ENCODE peak calls at places on chromosomes 16 and 17, in four cellular contexts. M, P, L and R are unnamed samples.

GRCh38 chr17:32861979-32862378 is 14.9 kb downstream of the MYO1D start:
- DNase-seq in M (no peak), P (no peak), L (no peak), R (no peak)

GRCh38 chr17:7883781-7884386 is 4.7 kb upstream of the CHD3 start:
- DNase-seq in M (no peak), P (peak), L (no peak), R (no peak)

GRCh38 chr17:40658396-40658795 is 6.6 kb downstream of the KRT222 start:
- DNase-seq in M (no peak), P (no peak), L (no peak), R (no peak)

GRCh38 chr17:60695960-60696359 is 18.3 kb downstream of the BCAS3 start:
- DNase-seq in M (no peak), P (no peak), L (no peak), R (no peak)

GRCh38 chr17:27430882-27431491 is 25.3 kb upstream of the KSR1 start:
- DNase-seq in M (peak), P (peak), L (no peak), R (no peak)

GRCh38 chr17:63309021-63309420 is 137.1 kb downstream of the CYB561 start:
- DNase-seq in M (no peak), P (peak), L (no peak), R (no peak)

GRCh38 chr17:36188891-36189306 is 7.7 kb downstream of the CCL3L1 start:
- DNase-seq in M (no peak), P (no peak), L (peak), R (peak)

GRCh38 chr17:21452377-21453143 is 76.4 kb downstream of the KCNJ12 start:
- DNase-seq in M (peak), P (peak), L (peak), R (no peak)

GRCh38 chr16:23514381-23515152 is 4.3 kb upstream of the GGA2 start:
- DNase-seq in M (no peak), P (no peak), L (no peak), R (no peak)

GRCh38 chr17:7132511-7133094 is 18.0 kb upstream of the ASGR2 start:
- DNase-seq in M (peak), P (peak), L (peak), R (no peak)

GRCh38 chr16:23324727-23325126 is 22.6 kb downstream of the SCNN1B start:
- DNase-seq in M (no peak), P (no peak), L (no peak), R (no peak)

GRCh38 chr17:81229666-81229920 is 6.8 kb upstream of the CEP131 start:
- DNase-seq in M (no peak), P (no peak), L (no peak), R (no peak)

GRCh38 chr17:45364531-45365390 is 47.9 kb upstream of the MAP3K14 start:
- DNase-seq in M (peak), P (peak), L (no peak), R (no peak)

GRCh38 chr17:38674013-38674748 is 576 bp downstream of the EPOP start:
- DNase-seq in M (peak), P (no peak), L (no peak), R (peak)

GRCh38 chr16:49604602-49605001 is 231.0 kb downstream of the C16orf78 start:
- DNase-seq in M (no peak), P (no peak), L (no peak), R (no peak)

GRCh38 chr16:56518435-56518834 is 1.4 kb downstream of the BBS2 start:
- DNase-seq in M (no peak), P (no peak), L (no peak), R (no peak)

GRCh38 chr16:15934991-15935390 is 14.4 kb upstream of the ABCC1 start:
- DNase-seq in M (no peak), P (no peak), L (no peak), R (no peak)

GRCh38 chr17:27293898-27294688 is at the start of gene WSB1:
- DNase-seq in M (peak), P (peak), L (peak), R (peak)

GRCh38 chr17:13953871-13954270 is 115.4 kb upstream of the COX10 start:
- DNase-seq in M (no peak), P (peak), L (no peak), R (no peak)

GRCh38 chr17:35315283-35315682 is 58.1 kb downstream of the SLFN11 start:
- DNase-seq in M (no peak), P (peak), L (no peak), R (no peak)

GRCh38 chr17:79400989-79401703 is 209.7 kb downstream of the RBFOX3 start:
- DNase-seq in M (peak), P (peak), L (peak), R (peak)

GRCh38 chr17:45688353-45688752 is 95.8 kb upstream of the CRHR1 start:
- DNase-seq in M (no peak), P (no peak), L (no peak), R (no peak)

GRCh38 chr17:8713315-8713714 is 31.3 kb downstream of the CCDC42 start:
- DNase-seq in M (no peak), P (no peak), L (no peak), R (no peak)

GRCh38 chr16:50313596-50314483 is 47.5 kb downstream of the ADCY7 start:
- DNase-seq in M (no peak), P (peak), L (peak), R (peak)

GRCh38 chr16:78448658-78449327 is 349.3 kb downstream of the WWOX start:
- DNase-seq in M (no peak), P (no peak), L (no peak), R (no peak)

GRCh38 chr17:20121359-20122235 is 112.4 kb downstream of the SPECC1 start:
- DNase-seq in M (peak), P (peak), L (peak), R (peak)

GRCh38 chr16:17921357-17921978 is 415.1 kb downstream of the NPIPA8 start:
- DNase-seq in M (peak), P (peak), L (peak), R (peak)

GRCh38 chr17:27846042-27846655 is 45.8 kb upstream of the NOS2 start:
- DNase-seq in M (no peak), P (no peak), L (peak), R (peak)

GRCh38 chr16:89697161-89697615 is 4.3 kb downstream of the SPATA2L start:
- DNase-seq in M (no peak), P (no peak), L (no peak), R (no peak)

GRCh38 chr17:3750926-3751325 is 27.2 kb downstream of the HASPIN start:
- DNase-seq in M (no peak), P (no peak), L (peak), R (no peak)

GRCh38 chr17:2904135-2904534 is 107.9 kb downstream of the RAP1GAP2 start:
- DNase-seq in M (peak), P (peak), L (no peak), R (no peak)

GRCh38 chr16:1216681-1217400 is 8.2 kb downstream of the TPSG1 start:
- DNase-seq in M (no peak), P (no peak), L (no peak), R (no peak)

GRCh38 chr16:16150117-16150877 is 73.0 kb downstream of the ABCC6 start:
- DNase-seq in M (no peak), P (peak), L (no peak), R (no peak)

GRCh38 chr16:78768723-78769122 is 669.3 kb downstream of the WWOX start:
- DNase-seq in M (no peak), P (no peak), L (no peak), R (no peak)

GRCh38 chr17:4477286-4477791 is 21.3 kb upstream of the SPNS2 start:
- DNase-seq in M (no peak), P (no peak), L (no peak), R (no peak)

GRCh38 chr16:84746875-84747274 is 47.1 kb downstream of the USP10 start:
- DNase-seq in M (no peak), P (no peak), L (no peak), R (no peak)

GRCh38 chr16:84751241-84751640 is 51.4 kb downstream of the USP10 start:
- DNase-seq in M (no peak), P (no peak), L (no peak), R (no peak)

GRCh38 chr16:84746231-84746630 is 46.4 kb downstream of the USP10 start:
- DNase-seq in M (no peak), P (no peak), L (no peak), R (no peak)

GRCh38 chr16:84749815-84750214 is 50.0 kb downstream of the USP10 start:
- DNase-seq in M (no peak), P (no peak), L (no peak), R (no peak)

GRCh38 chr16:84749072-84749471 is 49.3 kb downstream of the USP10 start:
- DNase-seq in M (no peak), P (no peak), L (no peak), R (no peak)
- TF ChIP-seq CTCF in M (no peak), P (no peak), L (no peak), R (peak)

GRCh38 chr17:50541916-50542688 is 4.9 kb upstream of the SPATA20 start:
- DNase-seq in M (peak), P (peak), L (peak), R (peak)
- TF ChIP-seq CTCF in M (no peak), P (no peak), L (peak), R (peak)

DNA sequence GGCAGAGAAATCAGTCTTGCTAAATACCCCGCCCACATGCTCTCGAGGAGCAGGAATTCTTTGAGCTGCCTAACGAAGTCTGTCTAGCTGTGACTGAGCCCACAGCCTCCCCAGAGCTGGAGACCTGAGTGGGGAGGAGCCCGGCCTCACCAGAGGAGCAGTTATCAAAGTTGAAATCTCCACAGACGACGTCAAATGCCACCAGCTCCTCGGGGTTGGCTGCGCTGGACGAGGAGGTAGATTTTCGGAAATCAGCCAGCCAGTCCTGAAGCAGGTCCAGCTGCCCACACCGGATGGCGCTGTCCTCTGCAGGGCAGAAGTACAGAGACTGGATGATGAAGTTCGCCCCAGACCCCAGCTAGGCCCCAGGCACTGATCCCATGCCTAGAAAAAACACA is 53.8 kb downstream of the PRMT7 start:
- DNase-seq in M (no peak), P (peak), L (no peak), R (no peak)
- TF ChIP-seq CTCF in M (no peak), P (peak), L (no peak), R (no peak)

GRCh38 chr16:80994451-80994850 is 12.2 kb downstream of the CMC2 start:
- DNase-seq in M (no peak), P (peak), L (no peak), R (no peak)

GRCh38 chr16:80990978-80991377 is 15.7 kb downstream of the CMC2 start:
- DNase-seq in M (no peak), P (no peak), L (no peak), R (no peak)

GRCh38 chr16:80992676-80993292 is 13.9 kb downstream of the CMC2 start:
- DNase-seq in M (no peak), P (peak), L (no peak), R (no peak)

GRCh38 chr16:80991792-80992430 is 14.8 kb downstream of the CMC2 start:
- DNase-seq in M (no peak), P (no peak), L (no peak), R (no peak)

GRCh38 chr16:80993293-80993691 is 13.4 kb downstream of the CMC2 start:
- DNase-seq in M (no peak), P (peak), L (no peak), R (no peak)
- TF ChIP-seq CTCF in M (no peak), P (no peak), L (no peak), R (no peak)

GRCh38 chr16:82580293-82580900 is 46.4 kb upstream of the CDH13 start:
- DNase-seq in M (no peak), P (peak), L (no peak), R (no peak)
- TF ChIP-seq CTCF in M (no peak), P (peak), L (no peak), R (no peak)

GRCh38 chr17:69573396-69573795 is 158.9 kb downstream of the MAP2K6 start:
- DNase-seq in M (no peak), P (no peak), L (no peak), R (no peak)
- TF ChIP-seq CTCF in M (no peak), P (no peak), L (no peak), R (no peak)

GRCh38 chr17:48639982-48640857 is 14.1 kb upstream of the HOXB9 start:
- DNase-seq in M (no peak), P (no peak), L (no peak), R (no peak)
- TF ChIP-seq CTCF in M (no peak), P (no peak), L (no peak), R (no peak)

GRCh38 chr16:66515543-66516171 is 34.3 kb downstream of the TK2 start:
- DNase-seq in M (no peak), P (peak), L (no peak), R (no peak)
- TF ChIP-seq CTCF in M (no peak), P (peak), L (no peak), R (peak)

GRCh38 chr16:73326770-73327470 is 279.0 kb upstream of the ZFHX3 start:
- DNase-seq in M (no peak), P (peak), L (no peak), R (no peak)

GRCh38 chr16:73326221-73326620 is 278.3 kb upstream of the ZFHX3 start:
- DNase-seq in M (no peak), P (no peak), L (no peak), R (no peak)

GRCh38 chr16:73323880-73324279 is 276.0 kb upstream of the ZFHX3 start:
- DNase-seq in M (no peak), P (no peak), L (no peak), R (no peak)

DNA sequence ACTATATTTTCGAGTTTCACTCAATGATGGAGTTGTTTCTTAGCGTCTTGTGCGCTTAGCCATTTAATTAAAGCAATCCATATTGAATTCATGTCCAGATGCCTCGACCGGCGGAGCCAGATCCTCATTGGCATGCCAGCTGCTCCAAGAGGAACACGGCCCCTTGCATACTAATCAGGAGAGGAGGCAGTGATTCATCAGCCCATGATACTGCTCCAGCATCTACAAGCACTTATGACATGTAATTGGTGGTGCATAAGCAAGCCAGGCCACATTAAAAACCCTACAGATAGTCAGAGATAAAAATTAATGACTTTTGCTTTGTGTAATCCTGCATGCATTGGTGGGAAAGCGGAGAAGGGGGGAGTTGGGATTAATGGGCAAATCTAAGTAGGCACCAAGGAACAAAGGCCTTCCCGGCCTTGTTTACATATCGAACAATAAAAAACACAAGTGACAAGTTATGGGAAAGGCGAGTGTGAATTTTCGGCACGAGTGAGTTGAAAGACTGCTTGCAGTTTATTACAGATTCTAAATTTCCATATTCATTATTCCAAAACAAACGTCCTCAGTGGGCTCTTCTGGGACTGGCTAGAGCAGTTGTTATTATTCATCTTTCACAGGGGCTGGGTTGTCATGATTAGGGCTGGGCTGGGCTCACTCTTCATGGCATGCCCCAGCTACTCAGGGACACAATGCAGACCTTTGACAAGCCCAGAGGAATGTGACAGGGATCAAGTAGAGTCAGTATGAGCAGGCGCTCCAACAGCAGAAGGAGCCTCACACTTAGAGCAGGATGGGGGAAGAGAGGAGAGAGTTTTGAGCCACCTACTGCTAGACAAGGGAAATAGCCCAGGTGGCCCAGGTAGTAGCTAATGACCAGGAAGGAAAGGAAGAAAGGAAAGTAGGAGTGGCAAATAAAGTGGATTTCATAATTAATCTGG is 281.7 kb upstream of the ZFHX3 start:
- DNase-seq in M (no peak), P (no peak), L (no peak), R (no peak)
- TF ChIP-seq CTCF in M (no peak), P (no peak), L (no peak), R (no peak)